ENCODE peak calls at places on chromosomes 7 and 10, in seven cellular contexts. B is NCI-H1436; L is activated T-helper 1 cell treated with anti-CD3 and anti-CD28 coated beads, Interleukin-2, amount 50 U/mL, for 16 hours; M is gastrocnemius medialis; D is activated gamma-delta T cell treated with Interleukin-2 at 50 U/mL for 16 hours; E is pons; C is posterior vena cava. W is an unnamed sample.

GRCh38 chr7:110943686-110944350 is 147.1 kb upstream of the LRRN3 start:
- DNase-seq in B (no peak), L (no peak), M (no peak), D (no peak), E (no peak), C (no peak), W (no peak)

GRCh38 chr10:15879058-15879457 is 18.8 kb upstream of the MINDY3 start:
- DNase-seq in B (peak; percentile 13), L (no peak), M (no peak), D (no peak), E (peak; percentile 54), C (no peak), W (no peak)

GRCh38 chr7:32379486-32380115 is 110.6 kb downstream of the LSM5 start:
- DNase-seq in B (no peak), L (no peak), M (no peak), D (no peak), E (no peak), C (no peak), W (no peak)

GRCh38 chr10:35898722-35899485 is 256.8 kb upstream of the FZD8 start:
- DNase-seq in B (no peak), L (no peak), M (no peak), D (no peak), E (no peak), C (no peak), W (no peak)

GRCh38 chr10:97356318-97356914 is 21.9 kb upstream of the FRAT2 start:
- DNase-seq in B (no peak), L (no peak), M (no peak), D (no peak), E (no peak), C (no peak), W (peak; percentile 41)

GRCh38 chr10:43482319-43483078 is 45.6 kb downstream of the ZNF487 start:
- DNase-seq in B (no peak), L (no peak), M (no peak), D (no peak), E (no peak), C (no peak), W (no peak)

GRCh38 chr7:116315293-116315692 is 105.0 kb downstream of the TES start:
- DNase-seq in B (no peak), L (no peak), M (no peak), D (no peak), E (no peak), C (no peak), W (no peak)

GRCh38 chr10:71218833-71219120 is 6.4 kb downstream of the UNC5B start:
- DNase-seq in B (no peak), L (no peak), M (no peak), D (no peak), E (no peak), C (peak; percentile 29), W (no peak)

GRCh38 chr10:29417324-29417723 is 128.5 kb downstream of the LYZL1 start:
- DNase-seq in B (no peak), L (no peak), M (no peak), D (no peak), E (no peak), C (no peak), W (no peak)

W was measured in CD8-positive, alpha-beta T cell.